ENCODE peak calls at places on chromosomes 4 and X, in four cellular contexts. F is sigmoid colon, D is left lung, R is A549. M is an unnamed sample.

GRCh38 chr4:160947653-160948052 is 1216.1 kb downstream of the FSTL5 start:
- DNase-seq in F (no peak), D (no peak), R (no peak), M (no peak)

GRCh38 chr4:26175016-26175786 is 145.6 kb upstream of the RBPJ start:
- DNase-seq in F (no peak), D (no peak), R (no peak), M (no peak)

GRCh38 chr4:40514409-40515025 is 115.1 kb downstream of the RBM47 start:
- DNase-seq in F (no peak), D (no peak), R (peak), M (no peak)

GRCh38 chr4:125762537-125762936 is 447.8 kb downstream of the FAT4 start:
- DNase-seq in F (no peak), D (no peak), R (no peak), M (no peak)

GRCh38 chr4:12144051-12144450 is 715.4 kb upstream of the HS3ST1 start:
- DNase-seq in F (no peak), D (no peak), R (no peak), M (no peak)

GRCh38 chr4:147975902-147976301 is 244.0 kb downstream of the ARHGAP10 start:
- DNase-seq in F (no peak), D (no peak), R (no peak), M (no peak)

GRCh38 chr4:125838924-125839323 is 524.2 kb downstream of the FAT4 start:
- DNase-seq in F (no peak), D (no peak), R (no peak), M (no peak)

GRCh38 chrX:74383611-74384010 is 37.7 kb upstream of the SLC16A2 start:
- DNase-seq in F (no peak), D (no peak), R (peak), M (no peak)

GRCh38 chr4:89645512-89645911 is 191.4 kb downstream of the SNCA start:
- DNase-seq in F (no peak), D (no peak), R (no peak), M (no peak)

GRCh38 chr4:70651864-70652506 is 14.3 kb downstream of the JCHAIN start:
- DNase-seq in F (no peak), D (no peak), R (peak), M (no peak)

GRCh38 chr4:158376441-158376840 is 145.2 kb upstream of the RXFP1 start:
- DNase-seq in F (no peak), D (no peak), R (no peak), M (no peak)

GRCh38 chr4:89829470-89830138 is 7.4 kb downstream of the SNCA start:
- DNase-seq in F (peak), D (no peak), R (no peak), M (no peak)

GRCh38 chrX:2894885-2895292 is 34.2 kb downstream of the ARSD start:
- DNase-seq in F (peak), D (no peak), R (peak), M (no peak)

GRCh38 chrX:20355187-20355586 is 88.5 kb upstream of the RPS6KA3 start:
- DNase-seq in F (no peak), D (no peak), R (no peak), M (no peak)

GRCh38 chr4:188783606-188784157 is 644.4 kb downstream of the TRIML1 start:
- DNase-seq in F (no peak), D (no peak), R (no peak), M (no peak)
- H3K27ac ChIP-seq in F (no peak), D (no peak), R (no peak), M (no peak)

DNA sequence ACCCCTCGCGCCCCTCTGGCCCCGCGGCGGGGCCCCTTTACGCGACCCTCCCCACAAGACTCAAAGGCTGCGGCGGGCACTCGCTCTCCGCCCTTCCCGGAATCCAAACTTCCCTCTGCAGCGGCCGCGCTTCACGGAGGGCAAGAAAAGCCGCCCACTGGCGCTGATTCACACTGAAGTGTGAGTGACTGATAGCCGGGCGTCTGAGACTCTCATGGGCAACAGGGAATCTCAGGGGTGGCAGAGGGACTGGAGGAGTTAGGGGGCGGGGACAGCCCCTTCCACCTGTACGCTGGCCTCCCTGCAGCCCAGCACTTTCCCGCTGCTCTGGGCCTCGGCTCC is 664 bp downstream of the SH3BP2 start:
- DNase-seq in F (peak), D (peak), R (peak), M (peak)
- H3K4me3 ChIP-seq in F (peak), D (peak), R (peak), M (peak)

GRCh38 chr4:173169178-173169427 is 492 bp downstream of the GALNT7 start:
- DNase-seq in F (no peak), D (no peak), R (no peak), M (peak)
- TF ChIP-seq CTCF in F (no peak), D (no peak), R (no peak), M (no peak)

GRCh38 chr4:81492596-81492995 is 20.9 kb upstream of the RASGEF1B start:
- DNase-seq in F (no peak), D (no peak), R (no peak), M (no peak)
- H3K27ac ChIP-seq in F (no peak), D (peak), R (no peak), M (no peak)

DNA sequence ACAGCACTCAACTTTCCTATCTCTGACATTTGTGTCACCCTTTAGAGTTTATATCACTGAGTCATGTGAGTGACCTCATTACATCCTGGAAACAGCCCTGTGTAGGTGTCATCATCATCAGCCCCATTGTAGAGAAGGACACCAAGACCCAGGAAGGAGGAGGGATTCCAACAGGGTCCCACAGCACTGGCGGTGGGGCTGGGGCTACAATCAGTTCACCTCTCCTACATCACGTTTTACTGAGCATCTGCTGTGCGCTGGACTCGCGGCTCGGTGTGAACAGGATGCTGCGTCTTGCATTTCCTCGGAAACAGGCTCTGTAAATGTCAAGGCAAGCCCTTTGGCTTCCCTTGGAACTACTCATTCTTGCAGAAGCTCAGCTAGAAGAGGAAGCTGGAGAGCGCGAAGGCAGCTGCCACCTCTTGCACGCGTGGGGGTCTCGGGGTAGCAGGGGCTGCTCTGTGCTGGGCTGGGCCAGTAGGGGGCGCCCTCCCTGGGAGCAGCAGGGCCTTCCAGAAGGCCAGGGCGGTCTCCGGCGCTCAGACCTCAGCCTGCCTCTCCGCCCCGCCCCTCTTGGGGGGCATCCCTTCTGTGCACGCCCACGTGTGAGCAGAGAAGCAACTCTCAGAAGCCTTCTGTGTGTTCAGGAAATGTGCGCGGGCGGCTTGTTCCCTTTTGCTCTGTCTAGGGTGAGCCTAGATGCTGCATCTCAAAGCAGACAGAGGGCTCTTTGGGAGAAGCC is 29.0 kb downstream of the REELD1 start:
- DNase-seq in F (no peak), D (peak), R (peak), M (no peak)
- H3K4me3 ChIP-seq in F (no peak), D (no peak), R (no peak), M (peak)

DNA sequence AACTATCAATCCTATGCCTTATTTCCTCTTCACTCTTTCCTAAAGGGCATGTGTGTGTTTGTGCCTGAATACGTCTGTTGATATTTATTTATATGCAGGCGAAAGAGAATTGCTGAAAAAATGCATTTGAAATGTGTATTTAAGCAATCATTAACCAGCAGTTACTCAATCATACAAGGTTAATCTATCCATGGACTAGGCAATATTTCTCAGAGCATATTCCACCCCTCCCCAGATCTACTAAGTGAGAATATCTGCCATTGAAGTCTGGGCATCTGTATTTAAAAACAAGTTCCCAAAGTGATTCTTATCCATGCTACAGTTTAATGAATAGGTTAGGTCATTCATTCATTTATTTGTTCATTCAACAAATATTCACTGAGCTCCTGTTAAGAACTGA is 113.5 kb downstream of the RASGEF1B start:
- DNase-seq in F (no peak), D (no peak), R (no peak), M (no peak)
- TF ChIP-seq CTCF in F (no peak), D (no peak), R (no peak), M (no peak)

M was measured in coronary artery.